ENCODE peak calls at places on chromosomes 16 and 17, in ten cellular contexts. V is memory B cell, X is GOT3, J is T-helper 1 cell, P is HCT116, B is left cardiac atrium, R is A172, K is kidney tubule cell, F is lower leg skin, D is Karpas-422. Y is an unnamed sample.

GRCh38 chr16:48321307-48322036 is 63.7 kb downstream of the SIAH1 start:
- DNase-seq in D (no peak), V (no peak), K (peak; percentile 17), J (no peak), F (no peak), P (no peak), X (no peak), B (no peak), R (no peak), Y (no peak)

GRCh38 chr16:85563515-85564276 is 49.4 kb upstream of the GSE1 start:
- DNase-seq in D (no peak), B (peak; percentile 89), X (no peak), P (no peak), K (peak; percentile 86), F (peak; percentile 96), R (peak; percentile 84), J (no peak), V (no peak), Y (no peak)

GRCh38 chr17:17751996-17752821 is 71.0 kb downstream of the RAI1 start:
- DNase-seq in P (peak; percentile 86), R (peak; percentile 90), B (peak; percentile 96), F (peak; percentile 99), V (peak; percentile 95), X (peak; percentile 89), D (peak; percentile 98), K (peak; percentile 96), J (peak; percentile 97), Y (peak; percentile 61)

GRCh38 chr16:14015948-14016347 is 55.2 kb upstream of the MRTFB start:
- DNase-seq in X (no peak), F (peak; percentile 88), V (no peak), D (no peak), R (peak; percentile 51), B (peak; percentile 49), J (no peak), P (no peak), K (peak; percentile 82), Y (peak; percentile 68)

GRCh38 chr17:14755002-14755401 is 454.1 kb downstream of the HS3ST3B1 start:
- DNase-seq in X (no peak), F (no peak), R (no peak), V (no peak), K (no peak), B (no peak), P (no peak), J (no peak), D (no peak), Y (no peak)

GRCh38 chr16:58503863-58504688 is 4.1 kb downstream of the NDRG4 start:
- DNase-seq in D (no peak), R (no peak), K (no peak), B (peak; percentile 18), F (peak; percentile 79), J (no peak), V (no peak), P (no peak), X (no peak), Y (no peak)

GRCh38 chr17:81291662-81292061 is 3.4 kb downstream of the SLC38A10 start:
- DNase-seq in J (peak; percentile 66), V (peak; percentile 68), F (peak; percentile 92), X (no peak), K (peak; percentile 80), P (peak; percentile 65), B (peak; percentile 77), D (peak; percentile 82), R (peak; percentile 27), Y (no peak)

GRCh38 chr16:70565053-70565452 is 41.4 kb downstream of the SF3B3 start:
- DNase-seq in V (no peak), J (no peak), R (no peak), D (no peak), F (no peak), K (no peak), B (no peak), P (no peak), X (no peak), Y (no peak)

GRCh38 chr17:30450125-30451027 is 26.8 kb upstream of the GOSR1 start:
- DNase-seq in X (no peak), D (no peak), P (no peak), K (peak; percentile 1), J (no peak), R (no peak), V (no peak), B (no peak), F (no peak), Y (peak; percentile 3)

GRCh38 chr16:85415196-85415988 is 197.7 kb upstream of the GSE1 start:
- DNase-seq in B (peak; percentile 39), P (no peak), J (no peak), X (no peak), R (no peak), F (peak; percentile 84), K (no peak), D (no peak), V (no peak), Y (no peak)

GRCh38 chr17:73956595-73957465 is 246.6 kb upstream of the RPL38 start:
- DNase-seq in R (peak; percentile 50), B (peak; percentile 59), F (peak; percentile 88), P (peak; percentile 49), J (peak; percentile 22), X (no peak), V (peak; percentile 46), D (peak; percentile 86), K (peak; percentile 34), Y (no peak)

GRCh38 chr16:81431554-81432353 is 12.9 kb upstream of the CMIP start:
- DNase-seq in R (peak; percentile 75), F (no peak), D (no peak), J (no peak), K (peak; percentile 82), X (peak; percentile 46), B (peak; percentile 55), V (no peak), P (no peak), Y (peak; percentile 15)

GRCh38 chr16:15690296-15690695 is 40.3 kb downstream of the NDE1 start:
- DNase-seq in B (no peak), P (no peak), R (peak; percentile 14), J (no peak), F (no peak), K (no peak), V (no peak), D (no peak), X (no peak), Y (no peak)

GRCh38 chr16:31182391-31182790 is 2.5 kb downstream of the FUS start:
- DNase-seq in K (no peak), V (no peak), J (no peak), B (no peak), R (no peak), X (no peak), P (no peak), F (no peak), D (peak; percentile 38), Y (no peak)

GRCh38 chr16:49466529-49466831 is 92.9 kb downstream of the C16orf78 start:
- DNase-seq in J (no peak), K (no peak), B (no peak), F (peak; percentile 39), D (no peak), P (no peak), X (no peak), V (no peak), R (no peak), Y (no peak)